ENCODE peak calls at places on chromosomes 6 and 20, in five cellular contexts. I is H1, T is HepG2, G is IMR-90, C is GM12878. Z is an unnamed sample.

GRCh38 chr6:38713812-38714211 is 1.3 kb upstream of the DNAH8 start:
- DNase-seq in I (no peak), T (no peak), G (no peak), C (no peak), Z (no peak)

GRCh38 chr6:121668259-121668658 is 232.8 kb downstream of the GJA1 start:
- DNase-seq in I (no peak), T (no peak), G (peak), C (no peak), Z (no peak)

GRCh38 chr6:43722920-43723565 is 35.5 kb upstream of the MRPS18A start:
- DNase-seq in I (no peak), T (no peak), G (no peak), C (no peak), Z (no peak)

GRCh38 chr6:25842526-25842925 is 10.7 kb upstream of the SLC17A1 start:
- DNase-seq in I (no peak), T (no peak), G (no peak), C (peak), Z (no peak)

GRCh38 chr6:75368151-75368779 is 83.7 kb upstream of the TMEM30A start:
- DNase-seq in I (no peak), T (peak), G (peak), C (no peak), Z (peak)

GRCh38 chr6:136123464-136123863 is 126.6 kb downstream of the MTFR2 start:
- DNase-seq in I (no peak), T (no peak), G (peak), C (no peak), Z (no peak)

GRCh38 chr6:30884521-30885480 is 482 bp downstream of the DDR1 start:
- DNase-seq in I (no peak), T (no peak), G (peak), C (no peak), Z (no peak)

GRCh38 chr6:108675226-108676160 is 114.8 kb downstream of the FOXO3 start:
- DNase-seq in I (no peak), T (no peak), G (no peak), C (no peak), Z (no peak)

GRCh38 chr6:168368063-168368835 is 48.7 kb upstream of the DACT2 start:
- DNase-seq in I (no peak), T (no peak), G (no peak), C (no peak), Z (no peak)

GRCh38 chr6:36127462-36128016 is 2.8 kb upstream of the MAPK13 start:
- DNase-seq in I (no peak), T (peak), G (peak), C (no peak), Z (peak)

GRCh38 chr6:39079197-39079596 is 30.6 kb downstream of the GLP1R start:
- DNase-seq in I (no peak), T (no peak), G (no peak), C (no peak), Z (no peak)

GRCh38 chr6:1335367-1336037 is 23.6 kb downstream of the FOXQ1 start:
- DNase-seq in I (no peak), T (peak), G (peak), C (no peak), Z (no peak)

GRCh38 chr6:137903933-137904821 is 37.1 kb downstream of the TNFAIP3 start:
- DNase-seq in I (no peak), T (peak), G (peak), C (no peak), Z (no peak)

GRCh38 chr6:6942826-6943225 is 164.9 kb upstream of the RREB1 start:
- DNase-seq in I (no peak), T (no peak), G (peak), C (peak), Z (no peak)

GRCh38 chr20:23569570-23569969 is 1.3 kb upstream of the CST9L start:
- DNase-seq in I (no peak), T (no peak), G (no peak), C (no peak), Z (no peak)

GRCh38 chr20:53048387-53048786 is 76.2 kb downstream of the TSHZ2 start:
- DNase-seq in I (no peak), T (no peak), G (no peak), C (no peak), Z (no peak)

GRCh38 chr20:53050338-53050737 is 78.2 kb downstream of the TSHZ2 start:
- DNase-seq in I (no peak), T (no peak), G (no peak), C (no peak), Z (no peak)

GRCh38 chr20:53047203-53047602 is 75.0 kb downstream of the TSHZ2 start:
- DNase-seq in I (no peak), T (no peak), G (no peak), C (no peak), Z (no peak)

GRCh38 chr20:53055668-53056067 is 83.5 kb downstream of the TSHZ2 start:
- DNase-seq in I (no peak), T (no peak), G (no peak), C (no peak), Z (no peak)

GRCh38 chr20:53052380-53052779 is 80.2 kb downstream of the TSHZ2 start:
- DNase-seq in I (no peak), T (no peak), G (no peak), C (no peak), Z (no peak)
- TF ChIP-seq RFX5 in I (no peak), T (no peak), G (no peak), C (no peak), Z (no peak)

GRCh38 chr6:147222160-147222838 is 18.1 kb downstream of the STXBP5 start:
- DNase-seq in I (no peak), T (peak), G (peak), C (no peak), Z (no peak)
- TF ChIP-seq CEBPB in I (no peak), T (no peak), G (no peak), C (no peak), Z (no peak)

GRCh38 chr6:14841901-14842421 is 403.9 kb upstream of the JARID2 start:
- DNase-seq in I (no peak), T (no peak), G (peak), C (no peak), Z (no peak)
- TF ChIP-seq RFX5 in I (no peak), T (no peak), G (no peak), C (no peak), Z (no peak)

GRCh38 chr6:146352163-146352562 is 191.5 kb upstream of the RAB32 start:
- DNase-seq in I (no peak), T (no peak), G (no peak), C (no peak), Z (no peak)

GRCh38 chr6:146351018-146351417 is 192.6 kb upstream of the RAB32 start:
- DNase-seq in I (no peak), T (no peak), G (no peak), C (no peak), Z (no peak)

GRCh38 chr6:146357578-146358340 is 185.9 kb upstream of the RAB32 start:
- DNase-seq in I (no peak), T (no peak), G (peak), C (peak), Z (peak)

GRCh38 chr6:146355521-146356100 is 188.0 kb upstream of the RAB32 start:
- DNase-seq in I (no peak), T (no peak), G (no peak), C (no peak), Z (no peak)

GRCh38 chr6:146354451-146354850 is 189.2 kb upstream of the RAB32 start:
- DNase-seq in I (no peak), T (no peak), G (no peak), C (no peak), Z (peak)
- TF ChIP-seq CEBPB in I (no peak), T (no peak), G (no peak), C (no peak), Z (no peak)

DNA sequence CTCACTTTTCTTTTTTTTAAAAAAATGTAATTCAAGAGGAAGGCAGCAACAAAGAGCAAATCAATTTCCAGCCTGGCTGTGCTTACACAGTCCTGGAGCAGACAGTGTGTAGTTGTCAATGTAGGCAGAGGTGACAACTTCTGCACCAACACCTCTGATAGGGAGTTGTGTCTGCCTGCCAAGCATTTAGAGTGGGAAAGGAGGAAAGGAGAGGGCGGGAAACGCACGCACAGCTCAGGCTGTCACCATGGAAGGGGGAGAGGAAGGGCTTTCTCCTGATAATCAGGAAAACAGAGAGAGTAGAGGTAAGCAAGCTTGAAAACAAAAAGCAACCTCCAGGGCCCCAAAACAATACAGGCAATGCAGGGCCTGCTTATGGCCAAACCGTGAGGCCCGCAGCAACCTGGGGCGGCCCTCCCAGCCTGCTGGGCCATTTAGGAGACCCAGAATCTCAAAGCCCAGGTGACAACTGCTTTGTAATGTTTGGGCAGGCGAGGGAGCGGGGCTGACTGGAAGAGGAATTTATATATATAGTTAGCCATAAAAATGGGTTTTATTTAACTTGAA is 41.5 kb upstream of the GFOD1 start:
- DNase-seq in I (no peak), T (no peak), G (no peak), C (no peak), Z (no peak)
- TF ChIP-seq RFX5 in I (no peak), T (no peak), G (no peak), C (no peak), Z (no peak)

DNA sequence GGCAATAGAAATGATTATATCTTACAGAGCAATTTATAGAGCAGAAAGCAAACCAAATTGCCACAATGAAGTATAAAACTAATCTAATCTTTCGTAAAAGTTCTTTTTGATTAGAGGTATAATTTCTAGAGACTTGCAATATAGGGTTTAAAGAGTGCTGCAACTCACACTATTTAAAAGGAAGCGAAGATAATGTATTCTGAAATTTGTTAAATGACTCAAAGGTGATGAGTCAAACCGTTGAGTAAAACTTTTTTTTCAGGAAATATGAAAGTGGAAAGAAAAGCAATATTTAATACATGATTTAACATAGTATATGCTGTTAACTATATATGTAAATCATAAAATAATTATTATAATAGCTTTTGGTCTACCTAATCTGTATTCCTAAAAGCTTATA is 133.6 kb downstream of the SYNE1 start:
- DNase-seq in I (no peak), T (no peak), G (peak), C (no peak), Z (no peak)
- TF ChIP-seq CEBPB in I (no peak), T (no peak), G (no peak), C (no peak), Z (no peak)

GRCh38 chr6:169933839-169934698 is 182.6 kb downstream of the ERMARD start:
- DNase-seq in I (no peak), T (no peak), G (no peak), C (no peak), Z (no peak)

GRCh38 chr6:169933251-169933821 is 181.9 kb downstream of the ERMARD start:
- DNase-seq in I (no peak), T (no peak), G (no peak), C (no peak), Z (no peak)

GRCh38 chr6:169931223-169931760 is 179.9 kb downstream of the ERMARD start:
- DNase-seq in I (no peak), T (no peak), G (no peak), C (no peak), Z (no peak)

GRCh38 chr6:169930799-169931198 is 179.4 kb downstream of the ERMARD start:
- DNase-seq in I (no peak), T (no peak), G (no peak), C (no peak), Z (no peak)

DNA sequence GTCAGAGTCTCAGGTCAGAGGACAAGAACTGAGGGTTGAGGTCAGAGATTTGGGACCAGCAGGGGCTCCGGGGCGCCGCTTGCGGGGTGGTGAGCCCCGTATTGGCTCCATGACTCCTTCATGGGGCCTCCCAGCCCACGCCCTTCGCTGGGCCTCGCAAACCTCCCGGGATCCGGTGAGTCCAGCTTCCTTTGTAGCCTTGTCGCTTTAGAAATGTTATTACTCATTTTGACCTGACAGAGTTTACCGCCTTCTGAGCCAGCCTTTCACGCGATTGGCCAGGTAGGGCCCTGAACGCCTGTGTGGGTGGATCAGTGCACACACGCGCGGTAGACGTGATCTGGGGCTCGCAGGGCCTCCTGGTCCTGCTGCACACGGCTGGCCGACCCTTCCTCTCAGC is 181.1 kb downstream of the ERMARD start:
- DNase-seq in I (no peak), T (no peak), G (no peak), C (no peak), Z (no peak)
- TF ChIP-seq RFX5 in I (no peak), T (no peak), G (no peak), C (no peak), Z (no peak)

GRCh38 chr6:139407718-139408222 is 33.3 kb upstream of the CITED2 start:
- DNase-seq in I (no peak), T (no peak), G (peak), C (no peak), Z (no peak)
- TF ChIP-seq CEBPB in I (no peak), T (no peak), G (peak), C (no peak), Z (no peak)

DNA sequence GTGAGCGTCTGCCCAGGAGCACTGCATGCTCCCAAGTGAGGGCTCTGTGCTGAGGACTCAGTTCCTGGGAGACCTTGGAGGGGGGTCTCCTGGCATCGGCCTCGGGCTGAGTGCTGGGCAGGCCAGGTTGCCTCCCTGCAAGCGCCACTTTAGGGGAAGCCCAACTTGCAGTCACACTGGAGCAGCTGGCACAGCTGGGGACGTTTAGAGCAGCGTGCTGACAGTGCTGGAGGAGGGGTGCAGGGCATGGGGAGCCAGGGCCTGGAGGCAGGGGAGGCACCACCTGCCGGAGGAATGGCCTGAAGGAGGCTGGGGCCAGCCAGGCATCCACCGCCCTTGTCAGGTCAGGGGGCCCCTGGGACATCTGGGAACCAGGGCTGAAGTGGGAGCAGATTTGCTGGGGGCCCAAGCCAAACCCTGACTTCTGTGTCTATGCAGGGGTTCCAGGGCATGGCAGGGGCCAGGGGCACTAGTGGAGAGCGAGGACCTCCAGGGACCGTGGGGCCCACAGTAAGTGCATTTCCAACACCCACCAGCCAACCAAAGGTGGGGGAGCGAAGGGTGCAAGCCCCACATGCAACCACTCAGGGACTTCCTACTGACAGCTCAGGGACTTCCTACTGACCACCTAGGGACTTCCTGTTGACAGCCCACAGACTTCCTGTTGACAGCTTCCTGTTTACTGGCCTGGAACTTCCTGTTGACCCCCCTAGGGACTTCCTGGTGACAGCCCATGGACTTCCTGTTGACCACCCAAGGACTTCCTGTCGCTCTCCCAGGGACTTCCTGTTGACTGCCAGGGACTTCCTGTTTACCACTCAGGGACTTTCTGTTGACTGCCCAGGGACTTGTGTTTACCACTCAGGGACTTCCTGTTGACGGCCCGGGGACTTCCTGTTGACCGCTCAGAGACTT is 33.6 kb downstream of the COL20A1 start:
- DNase-seq in I (no peak), T (no peak), G (no peak), C (peak), Z (no peak)
- TF ChIP-seq RFX5 in I (no peak), T (no peak), G (no peak), C (no peak), Z (no peak)

GRCh38 chr6:150004783-150005717 is 20.3 kb downstream of the RAET1L start:
- DNase-seq in I (peak), T (peak), G (peak), C (no peak), Z (peak)

GRCh38 chr6:150005761-150006651 is 19.3 kb downstream of the RAET1L start:
- DNase-seq in I (no peak), T (no peak), G (no peak), C (no peak), Z (no peak)

GRCh38 chr6:150004101-150004782 is 21.1 kb downstream of the RAET1L start:
- DNase-seq in I (no peak), T (no peak), G (no peak), C (no peak), Z (no peak)

GRCh38 chr6:150008588-150008987 is 16.7 kb downstream of the RAET1L start:
- DNase-seq in I (no peak), T (no peak), G (no peak), C (no peak), Z (no peak)

GRCh38 chr6:150006961-150007464 is 18.3 kb downstream of the RAET1L start:
- DNase-seq in I (no peak), T (no peak), G (peak), C (no peak), Z (peak)
- TF ChIP-seq CEBPB in I (no peak), T (no peak), G (no peak), C (no peak), Z (no peak)

Z was measured in A549.